ENCODE peak calls at places on chromosomes 2 and 18, in four cellular contexts. Q is brain microvascular endothelial cell, W is EH, E is hypothalamus. L is an unnamed sample.
A peak's percentile ranks its signal among the peaks of the same experiment; 100 is the strongest.

GRCh38 chr2:11590193-11590592 is 56.3 kb downstream of the GREB1 start:
- DNase-seq in Q (no peak), E (no peak), W (no peak), L (no peak)

GRCh38 chr18:37495354-37495753 is 70.2 kb downstream of the CELF4 start:
- DNase-seq in Q (no peak), W (no peak), E (no peak), L (no peak)

GRCh38 chr2:79640001-79640400 is 127.2 kb downstream of the CTNNA2 start:
- DNase-seq in Q (no peak), W (no peak), E (no peak), L (no peak)

GRCh38 chr2:66364495-66364992 is 70.4 kb upstream of the MEIS1 start:
- DNase-seq in Q (peak; percentile 25), W (peak; percentile 76), E (no peak), L (no peak)

GRCh38 chr2:212364106-212364505 is 174.5 kb downstream of the ERBB4 start:
- DNase-seq in W (peak; percentile 19), Q (no peak), E (no peak), L (no peak)

GRCh38 chr2:1348789-1349188 is 64.5 kb upstream of the TPO start:
- DNase-seq in Q (no peak), W (no peak), E (no peak), L (no peak)

GRCh38 chr2:239852272-239852671 is 172.9 kb downstream of the NDUFA10 start:
- DNase-seq in W (no peak), E (no peak), Q (no peak), L (no peak)

GRCh38 chr2:31944828-31945571 is 65.8 kb downstream of the MEMO1 start:
- DNase-seq in Q (no peak), W (no peak), E (no peak), L (no peak)

GRCh38 chr2:128608911-128609880 is 290.5 kb upstream of the HS6ST1 start:
- DNase-seq in W (no peak), E (no peak), Q (no peak), L (no peak)

GRCh38 chr2:233819884-233820765 is 34.2 kb downstream of the HJURP start:
- DNase-seq in Q (no peak), E (no peak), W (no peak), L (no peak)

GRCh38 chr2:201618744-201619654 is 24.3 kb downstream of the TMEM237 start:
- DNase-seq in Q (peak; percentile 64), E (no peak), W (peak; percentile 85), L (peak; percentile 19)

GRCh38 chr2:3432693-3433338 is 53.3 kb downstream of the TRAPPC12 start:
- DNase-seq in Q (no peak), W (no peak), E (no peak), L (no peak)

GRCh38 chr2:234136461-234136860 is 86.0 kb downstream of the SPP2 start:
- DNase-seq in Q (no peak), E (no peak), W (no peak), L (no peak)

GRCh38 chr2:132448771-132449170 is 32.2 kb downstream of the GPR39 start:
- DNase-seq in W (peak; percentile 54), E (no peak), Q (peak; percentile 49), L (no peak)

GRCh38 chr2:19835818-19836281 is 65.9 kb downstream of the TTC32 start:
- DNase-seq in E (no peak), Q (no peak), W (no peak), L (no peak)

GRCh38 chr2:19140463-19141208 is 217.8 kb downstream of the OSR1 start:
- DNase-seq in Q (peak; percentile 88), W (peak; percentile 97), E (no peak), L (no peak)

GRCh38 chr2:26317377-26318105 is 28.4 kb upstream of the SELENOI start:
- DNase-seq in Q (no peak), W (no peak), E (no peak), L (peak; percentile 92)

GRCh38 chr2:25342372-25343186 is 854 bp upstream of the DNMT3A start:
- DNase-seq in Q (peak; percentile 51), E (no peak), W (peak; percentile 81), L (peak; percentile 77)

GRCh38 chr2:101464841-101465240 is 10.1 kb downstream of the RFX8 start:
- DNase-seq in Q (no peak), W (no peak), E (no peak), L (no peak)

L was measured in G401.